ENCODE peak calls at places on chromosome X, in eight cellular contexts. R is sigmoid colon, P is suprapubic skin, Q is breast epithelium, N is HepG2, S is vagina, F is stomach, K is HCT116. M is an unnamed sample.

GRCh38 chrX:96502507-96502906 is 182.1 kb upstream of the DIAPH2 start:
- DNase-seq in P (no peak), Q (no peak), N (no peak), S (no peak), F (no peak), K (no peak), R (no peak), M (no peak)

GRCh38 chrX:48737940-48738339 is 23.6 kb upstream of the GLOD5 start:
- DNase-seq in Q (no peak), P (no peak), N (no peak), S (no peak), K (no peak), R (no peak), F (no peak), M (no peak)

GRCh38 chrX:80667967-80668366 is 141.7 kb downstream of the BRWD3 start:
- DNase-seq in F (no peak), N (no peak), R (no peak), S (no peak), Q (no peak), K (no peak), P (no peak), M (no peak)

GRCh38 chrX:95057341-95057740 is 1383.3 kb downstream of the FAM133A start:
- DNase-seq in F (no peak), S (no peak), R (no peak), N (no peak), P (no peak), K (no peak), Q (no peak), M (no peak)

GRCh38 chrX:34778961-34779360 is 121.9 kb upstream of the TMEM47 start:
- DNase-seq in K (no peak), S (no peak), Q (no peak), F (no peak), P (no peak), N (no peak), R (no peak), M (no peak)

GRCh38 chrX:69152398-69152797 is 12.9 kb downstream of the PJA1 start:
- DNase-seq in N (peak), Q (no peak), R (peak), P (no peak), S (peak), K (no peak), F (no peak), M (no peak)

GRCh38 chrX:12319012-12319519 is 180.8 kb downstream of the FRMPD4 start:
- DNase-seq in K (no peak), F (no peak), Q (no peak), R (no peak), P (no peak), S (no peak), N (no peak), M (no peak)

GRCh38 chrX:19555236-19555635 is 39.9 kb upstream of the MAP3K15 start:
- DNase-seq in S (no peak), Q (no peak), P (no peak), F (no peak), R (no peak), K (no peak), N (no peak), M (no peak)

GRCh38 chrX:134741801-134742200 is 83.5 kb upstream of the PLAC1 start:
- DNase-seq in S (no peak), R (no peak), P (no peak), Q (no peak), F (no peak), N (no peak), K (no peak), M (no peak)

GRCh38 chrX:134747006-134747405 is 88.7 kb upstream of the PLAC1 start:
- DNase-seq in F (no peak), R (no peak), K (no peak), N (no peak), S (no peak), Q (no peak), P (no peak), M (no peak)

GRCh38 chrX:134746379-134746723 is 88.1 kb upstream of the PLAC1 start:
- DNase-seq in N (no peak), Q (no peak), S (no peak), K (no peak), F (no peak), P (no peak), R (no peak), M (no peak)

GRCh38 chrX:134743121-134743520 is 84.8 kb upstream of the PLAC1 start:
- DNase-seq in P (no peak), R (no peak), F (no peak), N (no peak), S (no peak), Q (no peak), K (no peak), M (no peak)

DNA sequence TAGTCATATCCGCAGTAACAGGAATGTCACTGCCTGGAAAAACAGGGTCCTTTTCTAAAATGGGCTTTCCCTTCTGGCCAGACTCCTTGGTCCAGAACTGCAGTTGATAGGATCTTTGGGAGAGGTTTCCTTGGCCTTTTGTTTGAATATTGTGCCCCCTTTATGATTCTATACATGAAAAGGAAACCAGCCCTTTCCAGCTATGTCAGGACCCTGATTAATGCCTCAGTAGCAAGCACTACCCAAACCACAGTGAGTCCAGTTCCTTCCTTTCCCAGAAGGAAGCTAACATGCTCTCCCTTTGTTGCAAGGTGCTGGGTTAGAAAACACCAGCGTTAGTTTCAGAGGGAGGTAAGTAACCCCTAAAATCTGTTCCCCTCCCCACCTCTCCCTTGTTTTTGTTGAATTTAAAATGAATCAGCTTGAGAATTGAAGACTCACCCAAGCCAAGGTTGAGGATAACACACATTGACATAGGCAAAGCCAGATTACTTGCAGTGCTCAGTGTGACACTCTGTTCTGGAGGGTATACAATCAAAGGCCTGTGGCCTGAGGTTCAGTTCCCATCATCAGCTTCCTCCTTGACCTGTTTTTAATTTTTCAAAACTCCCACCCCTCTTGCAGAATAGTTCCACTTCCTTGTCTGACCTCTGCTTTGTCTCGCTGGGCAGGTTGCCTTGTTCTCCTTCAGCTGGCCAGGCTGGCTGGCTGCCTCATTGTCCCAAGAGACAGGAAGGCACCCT is 87.5 kb upstream of the PLAC1 start:
- DNase-seq in R (no peak), S (no peak), N (no peak), Q (no peak), P (no peak), K (no peak), F (peak), M (no peak)
- H3K27ac ChIP-seq in R (no peak), S (no peak), N (no peak), Q (no peak), P (no peak), K (no peak), F (no peak), M (no peak)

DNA sequence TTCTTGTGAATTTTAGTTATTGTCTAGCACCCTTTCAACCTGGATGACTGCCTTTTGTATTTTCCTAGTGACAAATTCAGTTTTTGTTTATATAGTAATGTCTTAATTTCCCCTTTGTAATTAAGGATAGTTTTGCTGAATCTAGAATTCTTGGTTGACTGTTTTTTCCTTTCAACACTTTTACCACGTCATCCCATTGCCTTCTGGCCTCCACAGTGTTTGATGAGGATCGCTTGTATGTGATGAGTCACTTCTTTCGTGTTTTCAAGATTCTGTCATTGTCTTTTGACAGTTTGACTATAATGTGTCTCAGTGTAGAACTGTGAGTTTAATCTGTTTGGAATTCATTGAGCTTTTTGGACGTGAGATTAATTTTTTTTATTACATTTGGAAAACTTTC is 30.1 kb downstream of the KDM6A start:
- DNase-seq in S (no peak), N (peak), F (no peak), P (no peak), Q (no peak), R (no peak), K (peak), M (peak)
- TF ChIP-seq POLR2AphosphoS5 in S (peak), N (no peak), F (no peak), P (no peak), Q (no peak), R (no peak), K (no peak), M (no peak)

DNA sequence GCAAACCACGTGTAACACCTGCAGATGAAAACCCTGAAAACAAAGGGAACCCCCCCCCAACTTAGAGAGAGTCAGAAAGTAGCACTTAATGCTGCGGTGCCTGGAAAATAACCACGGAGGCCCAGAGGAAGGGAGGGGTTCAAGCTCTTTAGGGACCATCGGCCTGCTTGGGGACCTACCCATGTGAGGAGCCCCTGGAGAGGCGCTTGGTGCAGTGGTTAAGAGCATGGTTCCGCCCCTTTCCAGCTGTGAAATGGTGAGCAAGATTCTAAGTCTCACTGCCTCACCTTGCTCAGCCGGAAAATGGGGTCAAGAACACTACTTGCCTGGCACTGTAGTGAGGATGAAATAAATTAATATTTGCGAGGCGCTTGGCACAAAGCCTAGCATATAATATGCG is 13.8 kb downstream of the SLC25A5 start:
- DNase-seq in P (no peak), K (no peak), Q (no peak), N (no peak), S (no peak), R (peak), F (no peak), M (no peak)
- H3K27ac ChIP-seq in P (peak), K (peak), Q (no peak), N (no peak), S (no peak), R (peak), F (peak), M (peak)

DNA sequence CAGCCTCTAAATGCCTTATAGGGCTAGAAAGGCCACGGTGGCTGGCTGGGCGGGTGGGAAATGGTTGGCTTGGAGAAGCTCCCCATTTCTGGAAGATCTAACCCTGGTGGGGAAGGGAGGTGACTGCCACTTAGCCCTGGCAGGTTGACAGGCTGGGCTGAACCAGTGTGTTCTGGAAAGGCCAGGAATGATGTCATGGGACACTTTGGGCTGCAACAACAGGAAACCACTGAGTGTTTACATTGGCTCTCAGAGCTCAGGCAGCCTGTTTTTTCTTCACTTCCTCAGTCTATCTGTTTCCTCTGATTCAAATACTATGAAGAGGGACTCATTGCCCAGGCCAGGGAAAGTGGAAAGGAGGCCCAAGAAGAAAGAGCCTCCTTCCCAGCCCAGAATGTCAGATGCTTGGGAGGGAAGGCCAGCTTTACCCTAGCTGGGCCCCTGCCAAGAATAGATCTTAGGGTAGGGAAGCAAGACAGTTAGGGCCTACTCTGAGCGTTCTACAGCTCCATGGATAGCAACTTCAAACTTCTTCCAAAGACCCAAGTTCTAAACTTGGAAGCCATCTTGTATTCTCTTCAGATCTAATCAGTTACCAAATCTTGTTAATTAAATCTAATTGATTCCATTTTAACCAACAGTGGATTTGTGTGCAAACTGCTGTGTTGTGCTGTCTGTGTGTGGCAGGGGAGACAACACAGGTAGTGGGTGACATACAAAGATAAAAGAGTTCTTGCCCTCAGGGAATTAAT is 65.7 kb upstream of the MSN start:
- DNase-seq in N (peak), P (peak), S (no peak), Q (no peak), F (peak), K (no peak), R (peak), M (no peak)
- TF ChIP-seq POLR2AphosphoS5 in N (no peak), P (peak), S (peak), Q (peak), F (peak), K (no peak), R (peak), M (no peak)

GRCh38 chrX:103878466-103879151 is 46.6 kb upstream of the RAB9B start:
- DNase-seq in P (no peak), K (peak), Q (no peak), S (no peak), N (peak), R (no peak), F (no peak), M (peak)

GRCh38 chrX:103882999-103883398 is 50.9 kb upstream of the RAB9B start:
- DNase-seq in Q (no peak), F (no peak), R (no peak), P (no peak), S (no peak), N (no peak), K (no peak), M (no peak)

GRCh38 chrX:103877571-103877970 is 45.5 kb upstream of the RAB9B start:
- DNase-seq in P (no peak), K (no peak), S (no peak), F (no peak), N (no peak), R (no peak), Q (no peak), M (no peak)

GRCh38 chrX:103883533-103883932 is 51.5 kb upstream of the RAB9B start:
- DNase-seq in S (no peak), R (no peak), K (no peak), Q (no peak), F (no peak), N (no peak), P (no peak), M (no peak)

GRCh38 chrX:103879339-103879738 is 47.3 kb upstream of the RAB9B start:
- DNase-seq in S (no peak), N (no peak), R (no peak), P (no peak), K (no peak), F (no peak), Q (no peak), M (no peak)
- H3K27ac ChIP-seq in S (no peak), N (no peak), R (no peak), P (no peak), K (no peak), F (no peak), Q (no peak), M (no peak)

GRCh38 chrX:41600266-41600665 is 88.5 kb upstream of the GPR34 start:
- DNase-seq in P (no peak), S (no peak), Q (no peak), N (no peak), K (no peak), R (no peak), F (no peak), M (no peak)
- TF ChIP-seq POLR2AphosphoS5 in P (no peak), S (no peak), Q (no peak), N (no peak), K (no peak), R (no peak), F (no peak), M (no peak)